ENCODE peak calls at places on chromosomes 1 and 21, in eight cellular contexts. One of them, this sample, is unnamed.

GRCh38 chr1:111203681-111204210 is 3.3 kb upstream of the DENND2D start:
- DNase-seq in NAMALWA: peak
- DNase-seq in G401: no peak
- DNase-seq in endothelial cell of umbilical vein: no peak
- DNase-seq in NCI-H1092: no peak
- DNase-seq in pancreas: peak
- DNase-seq in Panc1: no peak
- DNase-seq in memory B cell: peak
- DNase-seq in this sample: peak

GRCh38 chr21:36803801-36804452 is 105.0 kb downstream of the SIM2 start:
- DNase-seq in endothelial cell of umbilical vein: no peak
- DNase-seq in memory B cell: no peak
- DNase-seq in NCI-H1092: no peak
- DNase-seq in NAMALWA: no peak
- DNase-seq in pancreas: no peak
- DNase-seq in G401: peak
- DNase-seq in Panc1: no peak
- DNase-seq in this sample: no peak

GRCh38 chr1:56439610-56440264 is 139.6 kb downstream of the PLPP3 start:
- DNase-seq in G401: peak
- DNase-seq in NCI-H1092: no peak
- DNase-seq in Panc1: no peak
- DNase-seq in memory B cell: no peak
- DNase-seq in pancreas: no peak
- DNase-seq in endothelial cell of umbilical vein: peak
- DNase-seq in NAMALWA: no peak
- DNase-seq in this sample: peak

GRCh38 chr1:59689741-59690140 is 125.0 kb upstream of the HOOK1 start:
- DNase-seq in G401: no peak
- DNase-seq in NAMALWA: no peak
- DNase-seq in NCI-H1092: no peak
- DNase-seq in pancreas: no peak
- DNase-seq in memory B cell: no peak
- DNase-seq in Panc1: no peak
- DNase-seq in endothelial cell of umbilical vein: no peak
- DNase-seq in this sample: no peak

GRCh38 chr1:201327687-201328240 is 44.5 kb downstream of the PKP1 start:
- DNase-seq in endothelial cell of umbilical vein: no peak
- DNase-seq in G401: no peak
- DNase-seq in NAMALWA: no peak
- DNase-seq in memory B cell: no peak
- DNase-seq in pancreas: no peak
- DNase-seq in Panc1: no peak
- DNase-seq in NCI-H1092: no peak
- DNase-seq in this sample: no peak

GRCh38 chr1:119774746-119775495 is 6.2 kb upstream of the HMGCS2 start:
- DNase-seq in NAMALWA: no peak
- DNase-seq in pancreas: no peak
- DNase-seq in NCI-H1092: no peak
- DNase-seq in memory B cell: no peak
- DNase-seq in endothelial cell of umbilical vein: no peak
- DNase-seq in Panc1: no peak
- DNase-seq in G401: no peak
- DNase-seq in this sample: no peak

GRCh38 chr21:45889961-45890360 is 91.6 kb upstream of the COL6A1 start:
- DNase-seq in pancreas: no peak
- DNase-seq in NCI-H1092: no peak
- DNase-seq in memory B cell: no peak
- DNase-seq in Panc1: no peak
- DNase-seq in endothelial cell of umbilical vein: no peak
- DNase-seq in G401: no peak
- DNase-seq in NAMALWA: no peak
- DNase-seq in this sample: peak

GRCh38 chr1:185284533-185285244 is 32.4 kb downstream of the IVNS1ABP start:
- DNase-seq in memory B cell: no peak
- DNase-seq in Panc1: no peak
- DNase-seq in NAMALWA: no peak
- DNase-seq in pancreas: no peak
- DNase-seq in endothelial cell of umbilical vein: no peak
- DNase-seq in NCI-H1092: no peak
- DNase-seq in G401: no peak
- DNase-seq in this sample: no peak

GRCh38 chr1:147281950-147282349 is 39.5 kb downstream of the CHD1L start:
- DNase-seq in endothelial cell of umbilical vein: no peak
- DNase-seq in G401: no peak
- DNase-seq in NAMALWA: no peak
- DNase-seq in memory B cell: no peak
- DNase-seq in Panc1: no peak
- DNase-seq in pancreas: no peak
- DNase-seq in NCI-H1092: no peak
- DNase-seq in this sample: no peak

GRCh38 chr21:29650561-29651022 is 289.2 kb downstream of the GRIK1 start:
- DNase-seq in Panc1: no peak
- DNase-seq in NAMALWA: no peak
- DNase-seq in memory B cell: no peak
- DNase-seq in endothelial cell of umbilical vein: no peak
- DNase-seq in pancreas: no peak
- DNase-seq in G401: peak
- DNase-seq in NCI-H1092: no peak
- DNase-seq in this sample: no peak

GRCh38 chr1:216523043-216523442 is 99.8 kb upstream of the USH2A start:
- DNase-seq in memory B cell: no peak
- DNase-seq in pancreas: no peak
- DNase-seq in G401: no peak
- DNase-seq in NCI-H1092: no peak
- DNase-seq in endothelial cell of umbilical vein: no peak
- DNase-seq in Panc1: no peak
- DNase-seq in NAMALWA: no peak
- DNase-seq in this sample: no peak

GRCh38 chr1:43274125-43274803 is 4.5 kb downstream of the TMEM125 start:
- DNase-seq in Panc1: no peak
- DNase-seq in endothelial cell of umbilical vein: peak
- DNase-seq in G401: no peak
- DNase-seq in NAMALWA: peak
- DNase-seq in memory B cell: no peak
- DNase-seq in NCI-H1092: no peak
- DNase-seq in pancreas: peak
- DNase-seq in this sample: peak

GRCh38 chr1:43947061-43947889 is 525 bp downstream of the IPO13 start:
- DNase-seq in G401: peak
- DNase-seq in pancreas: no peak
- DNase-seq in NCI-H1092: no peak
- DNase-seq in endothelial cell of umbilical vein: no peak
- DNase-seq in Panc1: no peak
- DNase-seq in NAMALWA: no peak
- DNase-seq in memory B cell: no peak
- DNase-seq in this sample: no peak

GRCh38 chr1:6770727-6771567 is 14.3 kb upstream of the CAMTA1 start:
- DNase-seq in NCI-H1092: no peak
- DNase-seq in Panc1: no peak
- DNase-seq in endothelial cell of umbilical vein: no peak
- DNase-seq in memory B cell: peak
- DNase-seq in NAMALWA: peak
- DNase-seq in G401: no peak
- DNase-seq in pancreas: no peak
- DNase-seq in this sample: no peak

This sample was measured in RPMI8226.